ENCODE peak calls at places on chromosomes 11 and 22, in six cellular contexts. O, S, N, G, F and U are unnamed samples.

GRCh38 chr11:79369094-79369493 is 71.7 kb downstream of the TENM4 start:
- DNase-seq in G (no peak), O (no peak), S (no peak), F (no peak), N (no peak), U (no peak)

GRCh38 chr11:17845431-17845881 is 110.9 kb downstream of the KCNC1 start:
- DNase-seq in N (peak; percentile 55), G (no peak), S (no peak), F (peak; percentile 41), O (no peak), U (peak; percentile 58)

GRCh38 chr11:58769308-58769707 is 37.6 kb upstream of the GLYAT start:
- DNase-seq in S (no peak), F (no peak), O (no peak), N (no peak), G (no peak), U (no peak)

GRCh38 chr11:32586576-32587190 is 3.1 kb downstream of the EIF3M start:
- DNase-seq in G (no peak), N (peak; percentile 33), S (no peak), F (no peak), O (no peak), U (no peak)

GRCh38 chr11:30710216-30710615 is 124.1 kb upstream of the MPPED2 start:
- DNase-seq in O (no peak), S (no peak), F (no peak), G (no peak), N (peak; percentile 3), U (peak; percentile 43)

GRCh38 chr11:60985991-60986915 is 14.8 kb downstream of the CD6 start:
- DNase-seq in G (no peak), O (no peak), F (no peak), S (no peak), N (peak; percentile 31), U (no peak)

GRCh38 chr22:37241351-37242142 is 2.5 kb downstream of the RAC2 start:
- DNase-seq in G (no peak), F (no peak), N (no peak), S (no peak), O (no peak), U (no peak)

GRCh38 chr11:45405916-45406670 is 120.0 kb upstream of the SYT13 start:
- DNase-seq in N (peak; percentile 60), S (no peak), G (no peak), O (no peak), F (no peak), U (no peak)

GRCh38 chr11:84289381-84289906 is 1003.3 kb upstream of the CCDC90B start:
- DNase-seq in N (peak; percentile 12), F (peak; percentile 24), G (no peak), S (no peak), O (peak; percentile 72), U (peak; percentile 45)

GRCh38 chr22:22687638-22688500 is 43.5 kb downstream of the GGTLC2 start:
- DNase-seq in G (no peak), O (no peak), S (no peak), N (peak; percentile 77), F (peak; percentile 17), U (no peak)

GRCh38 chr22:46052801-46053562 is 76.0 kb upstream of the WNT7B start:
- DNase-seq in O (no peak), G (peak; percentile 54), F (no peak), S (no peak), N (peak; percentile 49), U (no peak)

GRCh38 chr22:40436460-40437431 is 66.4 kb downstream of the SGSM3 start:
- DNase-seq in O (peak; percentile 21), S (no peak), G (peak; percentile 41), N (peak; percentile 78), F (no peak), U (no peak)

GRCh38 chr11:112157274-112157766 is 6.6 kb downstream of the IL18 start:
- DNase-seq in O (peak; percentile 100), S (no peak), G (no peak), N (peak; percentile 98), F (peak; percentile 97), U (peak; percentile 95)

GRCh38 chr11:41659990-41660389 is 200.5 kb upstream of the LRRC4C start:
- DNase-seq in F (no peak), S (no peak), N (no peak), G (no peak), O (no peak), U (no peak)

GRCh38 chr11:105046898-105047579 is 1.9 kb upstream of the CARD16 start:
- DNase-seq in S (no peak), F (peak; percentile 97), O (peak; percentile 88), G (no peak), N (peak; percentile 87), U (peak; percentile 94)

GRCh38 chr11:14001597-14001996 is 39.1 kb downstream of the SPON1 start:
- DNase-seq in F (no peak), N (no peak), S (no peak), G (no peak), O (no peak), U (no peak)

GRCh38 chr11:126613272-126613671 is 257.8 kb downstream of the ST3GAL4 start:
- DNase-seq in N (no peak), G (no peak), F (no peak), S (no peak), O (no peak), U (no peak)

GRCh38 chr11:132300283-132300682 is 929.9 kb downstream of the NTM start:
- DNase-seq in G (no peak), S (no peak), F (no peak), N (peak; percentile 16), O (no peak), U (no peak)

GRCh38 chr11:69530278-69531070 is 49.0 kb downstream of the LINC01488 start:
- DNase-seq in N (no peak), O (no peak), G (no peak), S (no peak), F (no peak), U (no peak)

GRCh38 chr11:105361651-105362050 is 222.1 kb upstream of the CARD18 start:
- DNase-seq in N (no peak), O (no peak), S (no peak), F (no peak), G (no peak), U (no peak)

GRCh38 chr11:95341246-95341645 is 110.2 kb upstream of the SESN3 start:
- DNase-seq in O (no peak), F (no peak), S (peak; percentile 50), G (no peak), N (no peak), U (peak; percentile 45)

GRCh38 chr22:44625981-44626687 is 75.9 kb upstream of the PRR5 start:
- DNase-seq in G (peak; percentile 62), O (no peak), N (peak; percentile 70), F (no peak), S (no peak), U (no peak)

GRCh38 chr11:13329670-13330401 is 52.2 kb downstream of the BMAL1 start:
- DNase-seq in N (no peak), F (no peak), O (no peak), G (no peak), S (no peak), U (no peak)

GRCh38 chr11:279040-279965 is 1.1 kb downstream of the NLRP6 start:
- DNase-seq in N (no peak), G (no peak), S (no peak), O (no peak), F (no peak), U (no peak)

GRCh38 chr11:97557399-97557798 is 1167.6 kb downstream of the JRKL start:
- DNase-seq in G (no peak), S (no peak), N (peak; percentile 55), F (no peak), O (no peak), U (no peak)

GRCh38 chr11:78282821-78283220 is 94.1 kb downstream of the USP35 start:
- DNase-seq in N (no peak), G (no peak), F (no peak), S (no peak), O (no peak), U (no peak)

GRCh38 chr11:78228467-78228866 is 39.7 kb downstream of the USP35 start:
- DNase-seq in G (no peak), F (no peak), N (peak; percentile 74), S (peak; percentile 70), O (no peak), U (no peak)

GRCh38 chr11:112247198-112247597 is 13.5 kb downstream of the PLET1 start:
- DNase-seq in S (no peak), F (no peak), N (no peak), G (no peak), O (no peak), U (no peak)

GRCh38 chr11:58024601-58025091 is 965 bp downstream of the OR9Q1 start:
- DNase-seq in S (no peak), G (peak; percentile 82), N (peak; percentile 39), O (no peak), F (no peak), U (no peak)

GRCh38 chr11:60257956-60258722 is 15.2 kb upstream of the MS4A4E start:
- DNase-seq in O (no peak), N (no peak), S (no peak), F (no peak), G (no peak), U (no peak)

GRCh38 chr11:133168016-133168415 is 364.3 kb downstream of the OPCML start:
- DNase-seq in O (no peak), G (no peak), F (no peak), N (no peak), S (no peak), U (no peak)

GRCh38 chr11:60914620-60915249 is 777 bp downstream of the TMEM109 start:
- DNase-seq in O (no peak), F (no peak), G (no peak), S (no peak), N (peak; percentile 16), U (peak; percentile 11)

GRCh38 chr22:48782817-48783511 is 1044.7 kb downstream of the BRD1 start:
- DNase-seq in F (no peak), G (no peak), S (no peak), O (no peak), N (no peak), U (no peak)

GRCh38 chr11:71502871-71503435 is 24.1 kb upstream of the KRTAP5-7 start:
- DNase-seq in S (no peak), G (no peak), N (no peak), O (no peak), F (no peak), U (no peak)

GRCh38 chr11:67581469-67581868 is 2.1 kb upstream of the GSTP1 start:
- DNase-seq in O (no peak), F (no peak), G (no peak), S (no peak), N (no peak), U (no peak)
- H3K4me3 ChIP-seq in O (no peak overlapping the region), F (no peak overlapping the region), G (no peak overlapping the region), S (no peak overlapping the region), N (no peak overlapping the region), U (no peak overlapping the region)

GRCh38 chr11:62124186-62125113 is 639 bp downstream of the INCENP start:
- DNase-seq in N (peak; percentile 36), S (no peak), F (no peak), G (peak; percentile 32), O (no peak), U (no peak)
- H3K4me3 ChIP-seq in N (peak overlapping the region; percentile 95), S (peak overlapping the region; percentile 96), F (peak overlapping the region; percentile 100), G (peak overlapping the region; percentile 99), O (peak overlapping the region; percentile 79), U (peak overlapping the region; percentile 97)

GRCh38 chr11:1852885-1853284 is at the start of gene LSP1:
- DNase-seq in G (no peak), N (no peak), S (no peak), F (no peak), O (no peak), U (no peak)
- H3K4me3 ChIP-seq in G (peak within 1 kb of the TSS; percentile 14), N (no peak within 1 kb of the TSS), S (no peak within 1 kb of the TSS), F (no peak within 1 kb of the TSS), O (no peak within 1 kb of the TSS), U (no peak within 1 kb of the TSS)

GRCh38 chr22:19995611-19996339 is 20.8 kb downstream of the ARVCF start:
- DNase-seq in G (no peak), F (no peak), S (no peak), O (no peak), N (peak; percentile 84), U (no peak)
- H3K4me3 ChIP-seq in G (no peak overlapping the region), F (no peak overlapping the region), S (no peak overlapping the region), O (no peak overlapping the region), N (no peak overlapping the region), U (no peak overlapping the region)